ENCODE peak calls at places on chromosomes 7 and 10, in nine cellular contexts. Z is keratinocyte; M is upper lobe of right lung; T is IMR-90; E is astrocyte of the spinal cord; L is heart left ventricle; K is lower lobe of right lung; Q is effector memory CD4-positive, alpha-beta T cell; S is esophagus squamous epithelium. V is an unnamed sample.
A peak's percentile ranks its signal among the peaks of the same experiment; 100 is the strongest.

GRCh38 chr7:22566592-22566991 is 66.6 kb upstream of the STEAP1B start:
- DNase-seq in Z (no peak), M (no peak), T (no peak), E (no peak), L (no peak), K (no peak), Q (no peak), S (no peak), V (no peak)

GRCh38 chr10:127922675-127923366 is 15.9 kb downstream of the PTPRE start:
- DNase-seq in Z (no peak), M (peak; percentile 94), T (peak; percentile 55), E (peak; percentile 94), L (peak; percentile 80), K (peak; percentile 91), Q (no peak), S (no peak), V (peak; percentile 88)

GRCh38 chr10:75358121-75358520 is 43.4 kb downstream of the ZNF503 start:
- DNase-seq in Z (no peak), M (no peak), T (no peak), E (no peak), L (no peak), K (no peak), Q (no peak), S (no peak), V (no peak)

GRCh38 chr10:24202181-24202570 is 6.8 kb upstream of the KIAA1217 start:
- DNase-seq in Z (no peak), M (no peak), T (no peak), E (no peak), L (no peak), K (no peak), Q (no peak), S (no peak), V (no peak)

GRCh38 chr7:107874605-107875446 is 16.2 kb upstream of the DLD start:
- DNase-seq in Z (no peak), M (no peak), T (peak; percentile 67), E (peak; percentile 64), L (peak; percentile 27), K (no peak), Q (no peak), S (no peak), V (peak; percentile 68)

GRCh38 chr7:28102778-28103177 is 77.8 kb downstream of the JAZF1 start:
- DNase-seq in Z (no peak), M (no peak), T (peak; percentile 84), E (peak; percentile 69), L (no peak), K (no peak), Q (no peak), S (no peak), V (peak; percentile 54)

GRCh38 chr10:91412688-91413087 is 2.5 kb downstream of the HECTD2 start:
- DNase-seq in Z (no peak), M (no peak), T (no peak), E (no peak), L (no peak), K (no peak), Q (no peak), S (no peak), V (no peak)

GRCh38 chr10:108249940-108250339 is 1085.4 kb upstream of the SORCS1 start:
- DNase-seq in Z (no peak), M (no peak), T (no peak), E (no peak), L (no peak), K (no peak), Q (no peak), S (no peak), V (no peak)

GRCh38 chr7:86372262-86372661 is 271.4 kb upstream of the GRM3 start:
- DNase-seq in Z (no peak), M (no peak), T (no peak), E (no peak), L (no peak), K (no peak), Q (no peak), S (no peak), V (no peak)

GRCh38 chr10:132815161-132815857 is 29.4 kb upstream of the NKX6-2 start:
- DNase-seq in Z (no peak), M (no peak), T (no peak), E (no peak), L (no peak), K (no peak), Q (no peak), S (no peak), V (no peak)

GRCh38 chr10:77810446-77811335 is 115.9 kb downstream of the DLG5 start:
- DNase-seq in Z (no peak), M (no peak), T (no peak), E (no peak), L (no peak), K (peak; percentile 39), Q (no peak), S (no peak), V (no peak)

GRCh38 chr10:88152720-88153119 is 289.3 kb downstream of the PTEN start:
- DNase-seq in Z (peak; percentile 98), M (no peak), T (peak; percentile 97), E (peak; percentile 86), L (no peak), K (no peak), Q (no peak), S (no peak), V (peak; percentile 99)

GRCh38 chr10:80530251-80530650 is 7.5 kb upstream of the SH2D4B start:
- DNase-seq in Z (no peak), M (no peak), T (peak; percentile 22), E (no peak), L (peak; percentile 52), K (no peak), Q (peak; percentile 26), S (no peak), V (peak; percentile 26)

GRCh38 chr7:140415361-140415760 is 11.5 kb downstream of the RAB19 start:
- DNase-seq in Z (no peak), M (no peak), T (no peak), E (no peak), L (no peak), K (no peak), Q (no peak), S (no peak), V (no peak)

GRCh38 chr10:117936136-117936535 is 110.6 kb downstream of the RAB11FIP2 start:
- DNase-seq in Z (no peak), M (peak; percentile 67), T (peak; percentile 25), E (no peak), L (peak; percentile 29), K (peak; percentile 65), Q (no peak), S (no peak), V (peak; percentile 92)

GRCh38 chr7:24381919-24382505 is 98.0 kb downstream of the NPY start:
- DNase-seq in Z (no peak), M (no peak), T (no peak), E (peak; percentile 9), L (no peak), K (no peak), Q (no peak), S (no peak), V (peak; percentile 12)

GRCh38 chr7:70647801-70648491 is 484.0 kb upstream of the GALNT17 start:
- DNase-seq in Z (peak; percentile 63), M (no peak), T (peak; percentile 80), E (peak; percentile 85), L (no peak), K (no peak), Q (peak; percentile 79), S (no peak), V (peak; percentile 59)

GRCh38 chr7:37000514-37000913 is 276.2 kb upstream of the AOAH start:
- DNase-seq in Z (no peak), M (no peak), T (no peak), E (no peak), L (no peak), K (no peak), Q (no peak), S (no peak), V (no peak)
- H3K4me3 ChIP-seq in Z (no peak overlapping the region), M (no peak overlapping the region), T (no peak overlapping the region), E (no peak overlapping the region), L (no peak overlapping the region), K (no peak overlapping the region), Q (no peak overlapping the region), S (no peak overlapping the region), V (no peak overlapping the region)

GRCh38 chr7:143387156-143387975 is 6.2 kb downstream of the ZYX start:
- DNase-seq in Z (no peak), M (peak; percentile 54), T (no peak), E (no peak), L (no peak), K (no peak), Q (no peak), S (no peak), V (no peak)
- H3K4me3 ChIP-seq in Z (no peak overlapping the region), M (no peak overlapping the region), T (no peak overlapping the region), E (no peak overlapping the region), L (no peak overlapping the region), K (no peak overlapping the region), Q (no peak overlapping the region), S (peak overlapping the region; percentile 1), V (no peak overlapping the region)

GRCh38 chr7:157687158-157687557 is 350.4 kb downstream of the DNAJB6 start:
- DNase-seq in Z (no peak), M (no peak), T (no peak), E (no peak), L (no peak), K (no peak), Q (no peak), S (no peak), V (no peak)
- H3K4me3 ChIP-seq in Z (no peak overlapping the region), M (no peak overlapping the region), T (no peak overlapping the region), E (no peak overlapping the region), L (no peak overlapping the region), K (no peak overlapping the region), Q (no peak overlapping the region), S (no peak overlapping the region), V (no peak overlapping the region)

GRCh38 chr10:84063440-84063839 is 75.9 kb upstream of the GHITM start:
- DNase-seq in Z (no peak), M (no peak), T (no peak), E (no peak), L (no peak), K (no peak), Q (no peak), S (no peak), V (no peak)
- H3K4me3 ChIP-seq in Z (no peak overlapping the region), M (no peak overlapping the region), T (no peak overlapping the region), E (no peak overlapping the region), L (no peak overlapping the region), K (no peak overlapping the region), Q (no peak overlapping the region), S (no peak overlapping the region), V (no peak overlapping the region)

GRCh38 chr10:48670978-48671913 is 13.4 kb upstream of the WDFY4 start:
- DNase-seq in Z (no peak), M (no peak), T (no peak), E (no peak), L (no peak), K (no peak), Q (no peak), S (peak; percentile 24), V (no peak)
- H3K4me3 ChIP-seq in Z (no peak overlapping the region), M (no peak overlapping the region), T (no peak overlapping the region), E (no peak overlapping the region), L (peak overlapping the region; percentile 12), K (no peak overlapping the region), Q (no peak overlapping the region), S (peak overlapping the region; percentile 33), V (no peak overlapping the region)